ENCODE peak calls at places on chromosomes 13 and 19, in four cellular contexts. F is HS-27A; K is T-helper 2 cell; Y is activated T-helper 9 cell treated with anti-CD3 and anti-CD28 coated beads, Interleukin-2, amount 50 U/mL, for 16 hours. D is an unnamed sample.

GRCh38 chr19:29375429-29376093 is 150.2 kb upstream of the VSTM2B start:
- DNase-seq in K (no peak), F (no peak), Y (no peak), D (no peak)

GRCh38 chr19:36915992-36916830 is at the start of the genes ZNF568 and ZNF829:
- DNase-seq in Y (peak), K (peak), F (peak), D (peak)

GRCh38 chr13:36325912-36326311 is 20.3 kb downstream of the SPART start:
- DNase-seq in F (no peak), Y (no peak), K (no peak), D (no peak)

GRCh38 chr19:7976461-7976860 is 29.0 kb downstream of the ELAVL1 start:
- DNase-seq in K (no peak), Y (no peak), F (no peak), D (no peak)

GRCh38 chr13:76016799-76017198 is 380.7 kb downstream of the LMO7 start:
- DNase-seq in K (no peak), Y (no peak), F (no peak), D (no peak)

GRCh38 chr13:41060723-41061074 is 610 bp upstream of the WBP4 start:
- DNase-seq in F (peak), K (peak), Y (peak), D (peak)

GRCh38 chr13:30934381-30934780 is 1.9 kb downstream of the TEX26 start:
- DNase-seq in F (no peak), Y (no peak), K (no peak), D (no peak)

GRCh38 chr13:34521166-34521565 is 420.9 kb upstream of the NBEA start:
- DNase-seq in F (no peak), K (no peak), Y (no peak), D (no peak)

GRCh38 chr13:114053026-114053425 is 79.2 kb upstream of the C13orf46 start:
- DNase-seq in Y (no peak), F (no peak), K (no peak), D (no peak)

GRCh38 chr13:78657699-78658629 is 991 bp downstream of the OBI1 start:
- DNase-seq in F (no peak), Y (no peak), K (no peak), D (no peak)

GRCh38 chr19:9935409-9936062 is 779 bp downstream of the OLFM2 start:
- DNase-seq in Y (no peak), F (no peak), K (no peak), D (no peak)

GRCh38 chr13:34223984-34224383 is 406.0 kb downstream of the RFC3 start:
- DNase-seq in K (no peak), Y (no peak), F (no peak), D (no peak)

D was measured in T-helper 17 cell.